ENCODE peak calls at places on chromosomes 13 and 19, in five cellular contexts. One of them, this sample, is unnamed.

GRCh38 chr19:34217952-34218817 is 36.2 kb upstream of the GARRE1 start:
- DNase-seq in progenitor cell of endocrine pancreas: no peak
- DNase-seq in HTR-8/SVneo: peak
- DNase-seq in HT-29: peak
- DNase-seq in stromal cell of bone marrow: peak
- DNase-seq in this sample: peak

GRCh38 chr19:52917531-52917930 is 5.7 kb downstream of the ZNF888 start:
- DNase-seq in progenitor cell of endocrine pancreas: no peak
- DNase-seq in HTR-8/SVneo: no peak
- DNase-seq in HT-29: no peak
- DNase-seq in stromal cell of bone marrow: no peak
- DNase-seq in this sample: no peak

GRCh38 chr13:46154136-46154854 is 27.7 kb downstream of the LCP1 start:
- DNase-seq in progenitor cell of endocrine pancreas: no peak
- DNase-seq in HTR-8/SVneo: no peak
- DNase-seq in HT-29: no peak
- DNase-seq in stromal cell of bone marrow: no peak
- DNase-seq in this sample: no peak

GRCh38 chr19:17910776-17911360 is 21.9 kb upstream of the CCDC124 start:
- DNase-seq in progenitor cell of endocrine pancreas: no peak
- DNase-seq in HTR-8/SVneo: no peak
- DNase-seq in HT-29: no peak
- DNase-seq in stromal cell of bone marrow: no peak
- DNase-seq in this sample: no peak

GRCh38 chr13:108306768-108307332 is 37.3 kb downstream of the TNFSF13B start:
- DNase-seq in progenitor cell of endocrine pancreas: no peak
- DNase-seq in HTR-8/SVneo: no peak
- DNase-seq in HT-29: no peak
- DNase-seq in stromal cell of bone marrow: no peak
- DNase-seq in this sample: no peak

GRCh38 chr13:41827507-41828213 is 133.2 kb downstream of the VWA8 start:
- DNase-seq in progenitor cell of endocrine pancreas: no peak
- DNase-seq in HTR-8/SVneo: peak
- DNase-seq in HT-29: peak
- DNase-seq in stromal cell of bone marrow: peak
- DNase-seq in this sample: peak

GRCh38 chr19:18144361-18144760 is 8.6 kb upstream of the PIK3R2 start:
- DNase-seq in progenitor cell of endocrine pancreas: no peak
- DNase-seq in HTR-8/SVneo: no peak
- DNase-seq in HT-29: no peak
- DNase-seq in stromal cell of bone marrow: no peak
- DNase-seq in this sample: no peak

GRCh38 chr19:10454267-10454666 is 33.9 kb downstream of the PDE4A start:
- DNase-seq in progenitor cell of endocrine pancreas: peak
- DNase-seq in HTR-8/SVneo: no peak
- DNase-seq in HT-29: no peak
- DNase-seq in stromal cell of bone marrow: no peak
- DNase-seq in this sample: no peak

GRCh38 chr19:53537523-53538377 is at the start of gene ZNF331:
- DNase-seq in progenitor cell of endocrine pancreas: peak
- DNase-seq in HTR-8/SVneo: peak
- DNase-seq in HT-29: peak
- DNase-seq in stromal cell of bone marrow: peak
- DNase-seq in this sample: no peak

GRCh38 chr19:10523135-10523636 is 5.9 kb upstream of the S1PR5 start:
- DNase-seq in progenitor cell of endocrine pancreas: no peak
- DNase-seq in HTR-8/SVneo: no peak
- DNase-seq in HT-29: no peak
- DNase-seq in stromal cell of bone marrow: no peak
- DNase-seq in this sample: no peak

GRCh38 chr13:96089749-96090239 is at the start of gene HS6ST3:
- DNase-seq in progenitor cell of endocrine pancreas: peak
- DNase-seq in HTR-8/SVneo: no peak
- DNase-seq in HT-29: no peak
- DNase-seq in stromal cell of bone marrow: no peak
- DNase-seq in this sample: no peak

GRCh38 chr13:22041741-22042140 is 370.9 kb downstream of the FGF9 start:
- DNase-seq in progenitor cell of endocrine pancreas: no peak
- DNase-seq in HTR-8/SVneo: no peak
- DNase-seq in HT-29: no peak
- DNase-seq in stromal cell of bone marrow: no peak
- DNase-seq in this sample: no peak

GRCh38 chr19:6373096-6373812 is 660 bp downstream of the ALKBH7 start:
- DNase-seq in progenitor cell of endocrine pancreas: peak
- DNase-seq in HTR-8/SVneo: peak
- DNase-seq in HT-29: peak
- DNase-seq in stromal cell of bone marrow: peak
- DNase-seq in this sample: peak

GRCh38 chr13:52025475-52026245 is 1.2 kb downstream of the UTP14C start:
- DNase-seq in progenitor cell of endocrine pancreas: no peak
- DNase-seq in HTR-8/SVneo: no peak
- DNase-seq in HT-29: no peak
- DNase-seq in stromal cell of bone marrow: no peak
- DNase-seq in this sample: no peak

GRCh38 chr13:112953591-112954487 is 15.2 kb upstream of the MCF2L start:
- DNase-seq in progenitor cell of endocrine pancreas: no peak
- DNase-seq in HTR-8/SVneo: no peak
- DNase-seq in HT-29: no peak
- DNase-seq in stromal cell of bone marrow: no peak
- DNase-seq in this sample: no peak

GRCh38 chr13:29953542-29953941 is 103.1 kb upstream of the UBL3 start:
- DNase-seq in progenitor cell of endocrine pancreas: no peak
- DNase-seq in HTR-8/SVneo: no peak
- DNase-seq in HT-29: no peak
- DNase-seq in stromal cell of bone marrow: no peak
- DNase-seq in this sample: no peak

GRCh38 chr19:7004313-7004931 is 16.8 kb downstream of the MBD3L2B start:
- DNase-seq in progenitor cell of endocrine pancreas: no peak
- DNase-seq in HTR-8/SVneo: peak
- DNase-seq in HT-29: peak
- DNase-seq in stromal cell of bone marrow: no peak
- DNase-seq in this sample: no peak

GRCh38 chr13:97018029-97018819 is 23.9 kb upstream of the OXGR1 start:
- DNase-seq in progenitor cell of endocrine pancreas: peak
- DNase-seq in HTR-8/SVneo: peak
- DNase-seq in HT-29: peak
- DNase-seq in stromal cell of bone marrow: peak
- DNase-seq in this sample: no peak

GRCh38 chr13:34764246-34764645 is 177.8 kb upstream of the NBEA start:
- DNase-seq in progenitor cell of endocrine pancreas: no peak
- DNase-seq in HTR-8/SVneo: no peak
- DNase-seq in HT-29: no peak
- DNase-seq in stromal cell of bone marrow: no peak
- DNase-seq in this sample: no peak

GRCh38 chr13:108855737-108856387 is 226.5 kb downstream of the MYO16 start:
- DNase-seq in progenitor cell of endocrine pancreas: no peak
- DNase-seq in HTR-8/SVneo: no peak
- DNase-seq in HT-29: no peak
- DNase-seq in stromal cell of bone marrow: no peak
- DNase-seq in this sample: no peak

GRCh38 chr19:44764975-44765948 is 12.4 kb upstream of the CBLC start:
- DNase-seq in progenitor cell of endocrine pancreas: no peak
- DNase-seq in HTR-8/SVneo: no peak
- DNase-seq in HT-29: no peak
- DNase-seq in stromal cell of bone marrow: no peak
- DNase-seq in this sample: no peak